ENCODE peak calls at places on chromosome 2, in five cellular contexts. One of them, this sample, is unnamed.

GRCh38 chr2:222445226-222445625 is 20.9 kb downstream of the SGPP2 start:
- DNase-seq in NCI-H226: no peak
- DNase-seq in effector CD4-positive, alpha-beta T cell: no peak
- DNase-seq in NCI-H2081: no peak
- DNase-seq in PC-9: no peak
- DNase-seq in this sample: peak

GRCh38 chr2:106054336-106054735 is 139.8 kb downstream of the UXS1 start:
- DNase-seq in PC-9: no peak
- DNase-seq in NCI-H2081: no peak
- DNase-seq in NCI-H226: no peak
- DNase-seq in effector CD4-positive, alpha-beta T cell: no peak
- DNase-seq in this sample: no peak

GRCh38 chr2:20596973-20597867 is 53.7 kb downstream of the HS1BP3 start:
- DNase-seq in effector CD4-positive, alpha-beta T cell: no peak
- DNase-seq in NCI-H2081: no peak
- DNase-seq in PC-9: no peak
- DNase-seq in NCI-H226: no peak
- DNase-seq in this sample: peak

GRCh38 chr2:39513641-39514094 is 76.6 kb upstream of the MAP4K3 start:
- DNase-seq in PC-9: peak
- DNase-seq in effector CD4-positive, alpha-beta T cell: no peak
- DNase-seq in NCI-H2081: peak
- DNase-seq in NCI-H226: peak
- DNase-seq in this sample: peak

GRCh38 chr2:102350118-102350793 is 5.3 kb upstream of the IL18R1 start:
- DNase-seq in NCI-H226: no peak
- DNase-seq in effector CD4-positive, alpha-beta T cell: no peak
- DNase-seq in PC-9: no peak
- DNase-seq in NCI-H2081: peak
- DNase-seq in this sample: no peak

GRCh38 chr2:209933499-209934458 is 68.7 kb upstream of the RPE start:
- DNase-seq in effector CD4-positive, alpha-beta T cell: no peak
- DNase-seq in NCI-H226: peak
- DNase-seq in PC-9: no peak
- DNase-seq in NCI-H2081: no peak
- DNase-seq in this sample: peak

GRCh38 chr2:54773838-54774237 is 50.4 kb downstream of the EML6 start:
- DNase-seq in NCI-H2081: no peak
- DNase-seq in PC-9: no peak
- DNase-seq in effector CD4-positive, alpha-beta T cell: no peak
- DNase-seq in NCI-H226: no peak
- DNase-seq in this sample: no peak

GRCh38 chr2:193743089-193743488 is 1548.4 kb upstream of the TMEFF2 start:
- DNase-seq in NCI-H2081: peak
- DNase-seq in PC-9: no peak
- DNase-seq in NCI-H226: no peak
- DNase-seq in effector CD4-positive, alpha-beta T cell: no peak
- DNase-seq in this sample: no peak

GRCh38 chr2:197191948-197192338 is 118.6 kb downstream of the ANKRD44 start:
- DNase-seq in NCI-H226: no peak
- DNase-seq in effector CD4-positive, alpha-beta T cell: peak
- DNase-seq in NCI-H2081: no peak
- DNase-seq in PC-9: no peak
- DNase-seq in this sample: no peak

GRCh38 chr2:152556506-152556905 is 160.8 kb downstream of the PRPF40A start:
- DNase-seq in PC-9: no peak
- DNase-seq in NCI-H2081: no peak
- DNase-seq in NCI-H226: no peak
- DNase-seq in effector CD4-positive, alpha-beta T cell: no peak
- DNase-seq in this sample: no peak

GRCh38 chr2:70141754-70142589 is 48.8 kb downstream of the C2orf42 start:
- DNase-seq in effector CD4-positive, alpha-beta T cell: no peak
- DNase-seq in PC-9: no peak
- DNase-seq in NCI-H226: no peak
- DNase-seq in NCI-H2081: peak
- DNase-seq in this sample: peak

GRCh38 chr2:238573065-238573778 is 146.5 kb downstream of the ASB1 start:
- DNase-seq in PC-9: no peak
- DNase-seq in NCI-H2081: no peak
- DNase-seq in effector CD4-positive, alpha-beta T cell: no peak
- DNase-seq in NCI-H226: no peak
- DNase-seq in this sample: no peak

GRCh38 chr2:64859208-64860161 is 129.7 kb upstream of the SLC1A4 start:
- DNase-seq in NCI-H2081: peak
- DNase-seq in PC-9: peak
- DNase-seq in effector CD4-positive, alpha-beta T cell: no peak
- DNase-seq in NCI-H226: peak
- DNase-seq in this sample: peak

GRCh38 chr2:240466579-240467148 is 31.2 kb downstream of the GPC1 start:
- DNase-seq in NCI-H226: no peak
- DNase-seq in NCI-H2081: no peak
- DNase-seq in effector CD4-positive, alpha-beta T cell: no peak
- DNase-seq in PC-9: no peak
- DNase-seq in this sample: no peak

GRCh38 chr2:38154395-38154794 is 78.4 kb upstream of the CYP1B1 start:
- DNase-seq in PC-9: no peak
- DNase-seq in effector CD4-positive, alpha-beta T cell: no peak
- DNase-seq in NCI-H226: no peak
- DNase-seq in NCI-H2081: no peak
- DNase-seq in this sample: no peak

GRCh38 chr2:234444888-234445287 is 52.0 kb downstream of the ARL4C start:
- DNase-seq in effector CD4-positive, alpha-beta T cell: peak
- DNase-seq in PC-9: peak
- DNase-seq in NCI-H226: peak
- DNase-seq in NCI-H2081: no peak
- DNase-seq in this sample: peak

GRCh38 chr2:237977380-237977779 is 10.6 kb downstream of the UBE2F start:
- DNase-seq in effector CD4-positive, alpha-beta T cell: no peak
- DNase-seq in PC-9: no peak
- DNase-seq in NCI-H226: no peak
- DNase-seq in NCI-H2081: no peak
- DNase-seq in this sample: no peak

GRCh38 chr2:234983011-234983726 is 31.4 kb downstream of the SH3BP4 start:
- DNase-seq in NCI-H2081: peak
- DNase-seq in effector CD4-positive, alpha-beta T cell: no peak
- DNase-seq in PC-9: peak
- DNase-seq in NCI-H226: no peak
- DNase-seq in this sample: no peak

GRCh38 chr2:172995323-172996244 is 80.1 kb upstream of the MAP3K20 start:
- DNase-seq in NCI-H226: peak
- DNase-seq in effector CD4-positive, alpha-beta T cell: no peak
- DNase-seq in PC-9: peak
- DNase-seq in NCI-H2081: no peak
- DNase-seq in this sample: peak

GRCh38 chr2:226798422-226799210 is 1.0 kb downstream of the IRS1 start:
- DNase-seq in NCI-H2081: no peak
- DNase-seq in PC-9: no peak
- DNase-seq in effector CD4-positive, alpha-beta T cell: peak
- DNase-seq in NCI-H226: no peak
- DNase-seq in this sample: peak

GRCh38 chr2:53610260-53610659 is 157.3 kb upstream of the CHAC2 start:
- DNase-seq in PC-9: no peak
- DNase-seq in NCI-H226: no peak
- DNase-seq in effector CD4-positive, alpha-beta T cell: no peak
- DNase-seq in NCI-H2081: no peak
- DNase-seq in this sample: no peak

GRCh38 chr2:120820885-120821279 is 85.2 kb downstream of the GLI2 start:
- DNase-seq in effector CD4-positive, alpha-beta T cell: no peak
- DNase-seq in PC-9: no peak
- DNase-seq in NCI-H226: no peak
- DNase-seq in NCI-H2081: no peak
- DNase-seq in this sample: peak

GRCh38 chr2:134705861-134706586 is 12.8 kb downstream of the TMEM163 start:
- DNase-seq in NCI-H226: no peak
- DNase-seq in NCI-H2081: no peak
- DNase-seq in PC-9: no peak
- DNase-seq in effector CD4-positive, alpha-beta T cell: no peak
- DNase-seq in this sample: no peak

GRCh38 chr2:218010116-218010837 is 7.5 kb upstream of the TNS1 start:
- DNase-seq in effector CD4-positive, alpha-beta T cell: peak
- DNase-seq in PC-9: no peak
- DNase-seq in NCI-H2081: peak
- DNase-seq in NCI-H226: peak
- DNase-seq in this sample: no peak

GRCh38 chr2:43131051-43131889 is 95.1 kb downstream of the ZFP36L2 start:
- DNase-seq in NCI-H2081: peak
- DNase-seq in PC-9: peak
- DNase-seq in NCI-H226: peak
- DNase-seq in effector CD4-positive, alpha-beta T cell: peak
- DNase-seq in this sample: peak

GRCh38 chr2:96111823-96112500 is 4.4 kb downstream of the ADRA2B start:
- DNase-seq in effector CD4-positive, alpha-beta T cell: no peak
- DNase-seq in NCI-H2081: no peak
- DNase-seq in PC-9: no peak
- DNase-seq in NCI-H226: no peak
- DNase-seq in this sample: no peak

GRCh38 chr2:208620487-208620978 is 213.9 kb downstream of the PTH2R start:
- DNase-seq in PC-9: no peak
- DNase-seq in effector CD4-positive, alpha-beta T cell: no peak
- DNase-seq in NCI-H2081: no peak
- DNase-seq in NCI-H226: no peak
- DNase-seq in this sample: no peak

GRCh38 chr2:232321156-232321816 is 57.3 kb upstream of the ALPP start:
- DNase-seq in effector CD4-positive, alpha-beta T cell: no peak
- DNase-seq in NCI-H226: no peak
- DNase-seq in NCI-H2081: no peak
- DNase-seq in PC-9: no peak
- DNase-seq in this sample: no peak